ENCODE peak calls at places on chromosomes 13 and 19, in four cellular contexts. O is HepG2, T is HCT116, N is SK-N-SH. S is an unnamed sample.

GRCh38 chr13:39498471-39499114 is 104.4 kb downstream of the LHFPL6 start:
- DNase-seq in O (no peak), T (no peak), N (no peak), S (no peak)

GRCh38 chr13:41152005-41152404 is 19.4 kb upstream of the KBTBD6 start:
- DNase-seq in O (no peak), T (no peak), N (no peak), S (no peak)

GRCh38 chr13:94305033-94305432 is 174.4 kb downstream of the DCT start:
- DNase-seq in O (peak), T (no peak), N (no peak), S (no peak)

GRCh38 chr19:2695288-2695866 is 7.1 kb downstream of the GNG7 start:
- DNase-seq in O (no peak), T (no peak), N (no peak), S (no peak)

GRCh38 chr19:30209617-30210600 is 162.3 kb upstream of the ZNF536 start:
- DNase-seq in O (no peak), T (no peak), N (peak), S (no peak)

GRCh38 chr13:64130600-64130999 is 2715.0 kb upstream of the PCDH20 start:
- DNase-seq in O (no peak), T (no peak), N (no peak), S (no peak)

GRCh38 chr13:35470671-35471465 is 5.6 kb downstream of the MAB21L1 start:
- DNase-seq in O (no peak), T (no peak), N (peak), S (no peak)

GRCh38 chr13:61414136-61414535 is 1.5 kb downstream of the PCDH20 start:
- DNase-seq in O (no peak), T (no peak), N (peak), S (no peak)

GRCh38 chr19:18717601-18718000 is 34.1 kb downstream of the CRTC1 start:
- DNase-seq in O (no peak), T (no peak), N (no peak), S (no peak)

GRCh38 chr13:110649551-110649950 is 34.2 kb downstream of the NAXD start:
- DNase-seq in O (no peak), T (no peak), N (no peak), S (no peak)

GRCh38 chr13:103692442-103692841 is 626.2 kb upstream of the SLC10A2 start:
- DNase-seq in O (no peak), T (no peak), N (no peak), S (no peak)

GRCh38 chr19:15702590-15702930 is 25.3 kb upstream of the OR10H2 start:
- DNase-seq in O (peak), T (peak), N (peak), S (peak)

GRCh38 chr19:19637523-19638251 is 5.8 kb downstream of the GMIP start:
- DNase-seq in O (no peak), T (no peak), N (no peak), S (no peak)

GRCh38 chr19:55460670-55461258 is 678 bp downstream of the ISOC2 start:
- DNase-seq in O (peak), T (no peak), N (peak), S (peak)

GRCh38 chr13:110636701-110637201 is 21.4 kb downstream of the NAXD start:
- DNase-seq in O (no peak), T (no peak), N (no peak), S (no peak)

GRCh38 chr19:51417107-51417806 is at the start of gene SIGLEC10:
- DNase-seq in O (no peak), T (no peak), N (no peak), S (no peak)

GRCh38 chr19:45138303-45138751 is 22.5 kb downstream of the NKPD1 start:
- DNase-seq in O (no peak), T (no peak), N (no peak), S (peak)

GRCh38 chr13:26529441-26529840 is 28.0 kb upstream of the WASF3 start:
- DNase-seq in O (peak), T (no peak), N (no peak), S (peak)

GRCh38 chr19:57709616-57710015 is 612 bp upstream of the ZNF154 start:
- DNase-seq in O (no peak), T (no peak), N (no peak), S (no peak)

GRCh38 chr13:110133425-110134235 is 173.3 kb downstream of the COL4A1 start:
- DNase-seq in O (no peak), T (no peak), N (no peak), S (no peak)

GRCh38 chr13:23544668-23545067 is 25.5 kb upstream of the TNFRSF19 start:
- DNase-seq in O (no peak), T (no peak), N (no peak), S (no peak)

GRCh38 chr13:48265217-48265815 is 32.3 kb downstream of the ITM2B start:
- DNase-seq in O (no peak), T (no peak), N (no peak), S (no peak)

GRCh38 chr19:54106716-54107115 is 4.1 kb downstream of the NDUFA3 start:
- DNase-seq in O (no peak), T (no peak), N (no peak), S (no peak)

GRCh38 chr19:35712910-35713845 is 4.6 kb upstream of the KMT2B start:
- DNase-seq in O (no peak), T (no peak), N (no peak), S (peak)

GRCh38 chr19:18790566-18791314 is at the start of gene COMP:
- DNase-seq in O (no peak), T (no peak), N (no peak), S (no peak)

GRCh38 chr13:35700661-35701060 is 224.2 kb upstream of the MAB21L1 start:
- DNase-seq in O (no peak), T (no peak), N (no peak), S (no peak)

GRCh38 chr13:49098198-49098597 is 121.9 kb upstream of the MLNR start:
- DNase-seq in O (no peak), T (peak), N (peak), S (no peak)

GRCh38 chr19:54465367-54466109 is 2.0 kb upstream of the LENG9 start:
- DNase-seq in O (no peak), T (no peak), N (no peak), S (no peak)

GRCh38 chr13:76754414-76754813 is 131.8 kb downstream of the KCTD12 start:
- DNase-seq in O (no peak), T (no peak), N (no peak), S (no peak)

GRCh38 chr13:42835012-42835411 is 53.6 kb downstream of the FAM216B start:
- DNase-seq in O (no peak), T (no peak), N (no peak), S (no peak)

GRCh38 chr13:42836930-42837329 is 55.5 kb downstream of the FAM216B start:
- DNase-seq in O (no peak), T (peak), N (no peak), S (no peak)

GRCh38 chr13:42832341-42833153 is 51.2 kb downstream of the FAM216B start:
- DNase-seq in O (peak), T (no peak), N (no peak), S (no peak)
- TF ChIP-seq ELF1 in O (no peak), T (no peak), N (no peak), S (no peak)

DNA sequence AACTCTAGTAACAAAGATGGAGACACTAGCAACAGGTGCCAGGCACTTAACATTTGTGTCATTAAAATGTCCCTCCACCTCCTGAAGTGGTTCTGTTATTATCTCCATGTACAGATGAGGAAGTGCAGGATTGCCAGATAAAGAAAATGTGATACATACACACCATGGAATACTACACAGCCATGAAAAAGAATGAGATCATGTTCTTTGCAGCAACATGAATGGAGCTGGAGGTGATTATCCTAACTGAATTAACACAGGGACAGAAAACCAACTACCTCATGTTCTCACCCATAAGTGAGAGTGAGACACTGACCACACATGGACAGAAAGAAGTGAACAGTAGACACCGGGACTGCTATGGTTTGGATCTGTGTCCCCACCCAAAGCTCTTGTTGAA is 60.5 kb downstream of the ZNF557 start:
- DNase-seq in O (no peak), T (no peak), N (no peak), S (no peak)
- TF ChIP-seq ELF1 in O (no peak), T (no peak), N (no peak), S (no peak)

GRCh38 chr19:37654118-37654517 is 1.1 kb downstream of the ZFP30 start:
- DNase-seq in O (no peak), T (no peak), N (peak), S (no peak)
- TF ChIP-seq ELF1 in O (no peak), T (no peak), N (no peak), S (no peak)

GRCh38 chr19:49689133-49690072 is at the start of gene ADM5:
- DNase-seq in O (no peak), T (no peak), N (peak), S (no peak)

GRCh38 chr19:49692102-49692599 is 1.2 kb downstream of the CPT1C start:
- DNase-seq in O (no peak), T (no peak), N (peak), S (no peak)

GRCh38 chr19:49691243-49692101 is 556 bp downstream of the CPT1C start:
- DNase-seq in O (no peak), T (no peak), N (peak), S (no peak)

GRCh38 chr19:49690073-49690655 is 752 bp upstream of the CPT1C start:
- DNase-seq in O (no peak), T (no peak), N (no peak), S (no peak)

DNA sequence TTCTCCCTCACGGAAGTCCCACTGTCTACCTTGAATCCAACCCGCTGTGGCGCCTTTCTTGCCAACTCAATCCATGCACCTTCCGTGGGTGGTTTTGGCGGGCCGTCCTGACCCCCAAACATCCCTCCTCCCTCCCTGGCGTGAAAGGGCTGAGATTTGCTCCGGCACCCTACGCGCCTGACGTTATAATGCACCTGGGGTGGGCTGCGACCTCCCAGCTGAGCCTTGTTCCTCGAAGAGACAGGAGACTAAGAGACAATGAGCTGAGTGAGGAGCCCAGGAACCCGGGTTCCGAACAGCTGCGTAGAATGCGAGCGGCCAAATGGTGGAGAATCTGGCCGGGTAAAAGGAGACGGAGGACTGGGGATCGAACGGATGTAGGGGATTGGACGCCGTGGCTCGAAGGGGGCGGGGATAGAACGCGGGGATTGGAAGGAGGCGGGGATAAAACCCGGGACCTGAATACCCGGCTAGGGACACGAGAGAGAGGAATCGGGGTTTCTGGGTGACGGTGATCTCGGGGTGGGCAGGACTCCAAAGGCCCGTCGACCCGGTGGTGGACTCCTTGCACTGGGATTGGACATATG is at the start of gene CPT1C:
- DNase-seq in O (no peak), T (no peak), N (peak), S (no peak)
- TF ChIP-seq ELF1 in O (no peak), T (no peak), N (peak), S (no peak)

DNA sequence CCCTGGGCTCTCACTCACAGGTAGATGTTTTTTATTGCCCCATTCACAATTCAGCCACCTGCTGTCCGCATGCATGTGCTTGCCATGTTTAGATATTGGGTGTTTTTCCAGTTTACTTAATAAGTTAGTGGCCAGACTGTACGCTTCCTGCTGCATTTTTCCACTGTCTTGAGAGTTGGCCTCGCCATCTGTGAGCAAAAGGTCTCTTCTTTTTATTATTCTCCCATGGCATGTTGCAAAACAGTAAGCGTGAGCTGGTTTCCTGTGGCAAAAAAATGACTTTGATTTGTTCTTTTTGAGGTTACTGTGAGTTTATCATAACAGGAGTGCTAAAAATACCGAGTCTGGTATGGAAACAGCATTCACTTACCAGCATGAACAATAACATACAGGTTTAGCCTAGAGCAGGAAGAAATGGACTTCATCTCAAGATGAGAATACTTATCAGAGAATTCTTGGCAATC is 46.0 kb downstream of the SAE1 start:
- DNase-seq in O (no peak), T (no peak), N (no peak), S (no peak)
- TF ChIP-seq ELF1 in O (no peak), T (no peak), N (no peak), S (no peak)

DNA sequence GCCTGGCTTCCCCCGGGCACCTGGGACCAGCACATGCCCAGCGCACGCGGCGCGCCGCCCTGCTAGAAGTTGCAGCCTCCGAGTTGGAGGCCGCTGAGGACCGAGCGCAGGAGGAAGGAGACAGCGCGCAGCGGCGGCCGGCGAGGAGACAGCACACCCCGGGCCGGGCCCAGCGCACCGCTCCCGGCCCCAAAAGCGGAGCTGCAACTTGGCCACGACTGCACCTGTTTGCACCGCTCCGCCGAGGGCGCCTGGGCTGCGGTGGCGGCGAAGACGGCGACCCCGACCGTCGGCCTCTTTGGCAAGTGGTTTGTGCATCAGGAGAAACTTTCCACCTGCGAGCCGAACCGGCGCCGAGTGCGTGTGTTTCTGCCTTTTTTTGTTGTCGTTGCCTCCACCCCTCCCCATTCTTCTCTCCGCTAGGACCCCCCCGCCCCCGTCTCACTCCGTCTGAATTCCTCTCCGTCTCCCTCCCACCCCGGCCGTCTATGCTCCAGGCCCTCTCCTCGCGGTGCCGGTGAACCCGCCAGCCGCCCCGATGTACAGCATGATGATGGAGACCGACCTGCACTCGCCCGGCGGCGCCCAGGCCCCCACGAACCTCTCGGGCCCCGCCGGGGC is at the start of gene SOX1:
- DNase-seq in O (no peak), T (no peak), N (no peak), S (no peak)
- TF ChIP-seq ELF1 in O (no peak), T (no peak), N (no peak), S (no peak)

GRCh38 chr19:28292822-28293500 is 920.0 kb downstream of the UQCRFS1 start:
- DNase-seq in O (no peak), T (no peak), N (peak), S (no peak)
- TF ChIP-seq ELF1 in O (no peak), T (no peak), N (no peak), S (no peak)

S was measured in K562.